ENCODE peak calls at places on chromosome 12, in five cellular contexts. E, F, B, H and Z are unnamed samples.

GRCh38 chr12:77325505-77325904 is 260.1 kb upstream of the E2F7 start:
- DNase-seq in E (no peak), F (no peak), B (no peak), H (peak), Z (peak)

GRCh38 chr12:6268484-6269157 is 41.9 kb upstream of the PLEKHG6 start:
- DNase-seq in E (no peak), F (peak), B (no peak), H (no peak), Z (no peak)

GRCh38 chr12:132724506-132725220 is 14.0 kb downstream of the PGAM5 start:
- DNase-seq in E (no peak), F (no peak), B (no peak), H (no peak), Z (no peak)

GRCh38 chr12:122793685-122794106 is 19.3 kb downstream of the CCDC62 start:
- DNase-seq in E (peak), F (peak), B (peak), H (peak), Z (peak)

GRCh38 chr12:53055471-53056266 is 5.8 kb downstream of the TNS2 start:
- DNase-seq in E (no peak), F (no peak), B (no peak), H (no peak), Z (no peak)

GRCh38 chr12:128069359-128069997 is 197.5 kb upstream of the TMEM132C start:
- DNase-seq in E (peak), F (peak), B (peak), H (peak), Z (peak)

GRCh38 chr12:116381744-116382455 is 104.4 kb upstream of the MED13L start:
- DNase-seq in E (no peak), F (peak), B (peak), H (peak), Z (peak)

GRCh38 chr12:130583800-130584199 is 132.3 kb downstream of the RIMBP2 start:
- DNase-seq in E (no peak), F (no peak), B (no peak), H (no peak), Z (no peak)

GRCh38 chr12:131049002-131049401 is 95.3 kb downstream of the ADGRD1 start:
- DNase-seq in E (no peak), F (no peak), B (no peak), H (no peak), Z (no peak)

GRCh38 chr12:70186436-70186835 is 56.8 kb upstream of the CNOT2 start:
- DNase-seq in E (no peak), F (no peak), B (no peak), H (no peak), Z (no peak)

GRCh38 chr12:32179011-32179395 is 72.4 kb downstream of the BICD1 start:
- DNase-seq in E (no peak), F (no peak), B (no peak), H (no peak), Z (no peak)

GRCh38 chr12:52203126-52203921 is 11.5 kb upstream of the KRT80 start:
- DNase-seq in E (peak), F (peak), B (no peak), H (peak), Z (no peak)

GRCh38 chr12:42698213-42698612 is 108.7 kb upstream of the PRICKLE1 start:
- DNase-seq in E (no peak), F (peak), B (peak), H (no peak), Z (no peak)

GRCh38 chr12:112261559-112261958 is 120.7 kb downstream of the HECTD4 start:
- DNase-seq in E (peak), F (no peak), B (no peak), H (no peak), Z (peak)
- TF ChIP-seq CTCF in E (peak), F (peak), B (peak), H (no peak), Z (peak)

DNA sequence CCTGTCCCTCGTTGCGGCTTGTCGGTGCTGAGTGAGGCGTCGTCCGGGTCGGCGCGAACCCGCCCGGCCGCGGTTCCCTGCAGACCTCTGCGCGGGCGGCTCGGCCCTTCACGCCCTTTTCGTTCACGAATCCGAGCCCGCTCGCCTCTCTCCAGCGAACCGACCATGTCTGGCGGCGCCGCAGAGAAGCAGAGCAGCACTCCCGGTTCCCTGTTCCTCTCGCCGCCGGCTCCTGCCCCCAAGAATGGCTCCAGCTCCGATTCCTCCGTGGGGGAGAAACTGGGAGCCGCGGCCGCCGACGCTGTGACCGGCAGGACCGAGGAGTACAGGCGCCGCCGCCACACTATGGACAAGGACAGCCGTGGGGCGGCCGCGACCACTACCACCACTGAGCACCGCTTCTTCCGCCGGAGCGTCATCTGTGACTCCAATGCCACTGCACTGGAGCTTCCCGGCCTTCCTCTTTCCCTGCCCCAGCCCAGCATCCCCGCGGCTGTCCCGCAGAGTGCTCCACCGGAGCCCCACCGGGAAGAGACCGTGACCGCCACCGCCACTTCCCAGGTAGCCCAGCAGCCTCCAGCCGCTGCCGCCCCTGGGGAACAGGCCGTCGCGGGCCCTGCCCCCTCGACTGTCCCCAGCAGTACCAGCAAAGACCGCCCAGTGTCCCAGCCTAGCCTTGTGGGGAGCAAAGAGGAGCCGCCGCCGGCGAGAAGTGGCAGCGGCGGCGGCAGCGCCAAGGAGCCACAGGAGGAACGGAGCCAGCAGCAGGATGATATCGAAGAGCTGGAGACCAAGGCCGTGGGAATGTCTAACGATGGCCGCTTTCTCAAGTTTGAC is 1.2 kb downstream of the WNK1 start:
- DNase-seq in E (peak), F (peak), B (no peak), H (peak), Z (peak)
- TF ChIP-seq CTCF in E (no peak), F (no peak), B (peak), H (no peak), Z (no peak)

GRCh38 chr12:43728117-43728516 is 30.5 kb downstream of the PUS7L start:
- DNase-seq in E (no peak), F (peak), B (no peak), H (no peak), Z (no peak)
- TF ChIP-seq CTCF in E (peak), F (peak), B (no peak), H (peak), Z (peak)

GRCh38 chr12:119225454-119225853 is 46.7 kb downstream of the HSPB8 start:
- DNase-seq in E (no peak), F (no peak), B (no peak), H (no peak), Z (no peak)
- TF ChIP-seq CTCF in E (no peak), F (no peak), B (no peak), H (no peak), Z (no peak)

GRCh38 chr12:98592825-98593322 is 612 bp upstream of the SLC25A3 start:
- DNase-seq in E (peak), F (no peak), B (no peak), H (no peak), Z (no peak)

GRCh38 chr12:98594050-98594853 is 766 bp downstream of the SLC25A3 start:
- DNase-seq in E (peak), F (peak), B (no peak), H (peak), Z (peak)

GRCh38 chr12:98593351-98594049 is at the start of gene SLC25A3:
- DNase-seq in E (peak), F (peak), B (peak), H (peak), Z (peak)

GRCh38 chr12:98587084-98587483 is 6.4 kb upstream of the SLC25A3 start:
- DNase-seq in E (no peak), F (no peak), B (no peak), H (no peak), Z (no peak)

GRCh38 chr12:98591209-98591608 is 2.3 kb upstream of the SLC25A3 start:
- DNase-seq in E (peak), F (no peak), B (no peak), H (no peak), Z (no peak)
- TF ChIP-seq CTCF in E (peak), F (no peak), B (no peak), H (no peak), Z (no peak)

GRCh38 chr12:113889076-113889475 is 77.0 kb downstream of the RBM19 start:
- DNase-seq in E (no peak), F (peak), B (peak), H (no peak), Z (no peak)
- TF ChIP-seq CTCF in E (peak), F (no peak), B (peak), H (no peak), Z (no peak)

DNA sequence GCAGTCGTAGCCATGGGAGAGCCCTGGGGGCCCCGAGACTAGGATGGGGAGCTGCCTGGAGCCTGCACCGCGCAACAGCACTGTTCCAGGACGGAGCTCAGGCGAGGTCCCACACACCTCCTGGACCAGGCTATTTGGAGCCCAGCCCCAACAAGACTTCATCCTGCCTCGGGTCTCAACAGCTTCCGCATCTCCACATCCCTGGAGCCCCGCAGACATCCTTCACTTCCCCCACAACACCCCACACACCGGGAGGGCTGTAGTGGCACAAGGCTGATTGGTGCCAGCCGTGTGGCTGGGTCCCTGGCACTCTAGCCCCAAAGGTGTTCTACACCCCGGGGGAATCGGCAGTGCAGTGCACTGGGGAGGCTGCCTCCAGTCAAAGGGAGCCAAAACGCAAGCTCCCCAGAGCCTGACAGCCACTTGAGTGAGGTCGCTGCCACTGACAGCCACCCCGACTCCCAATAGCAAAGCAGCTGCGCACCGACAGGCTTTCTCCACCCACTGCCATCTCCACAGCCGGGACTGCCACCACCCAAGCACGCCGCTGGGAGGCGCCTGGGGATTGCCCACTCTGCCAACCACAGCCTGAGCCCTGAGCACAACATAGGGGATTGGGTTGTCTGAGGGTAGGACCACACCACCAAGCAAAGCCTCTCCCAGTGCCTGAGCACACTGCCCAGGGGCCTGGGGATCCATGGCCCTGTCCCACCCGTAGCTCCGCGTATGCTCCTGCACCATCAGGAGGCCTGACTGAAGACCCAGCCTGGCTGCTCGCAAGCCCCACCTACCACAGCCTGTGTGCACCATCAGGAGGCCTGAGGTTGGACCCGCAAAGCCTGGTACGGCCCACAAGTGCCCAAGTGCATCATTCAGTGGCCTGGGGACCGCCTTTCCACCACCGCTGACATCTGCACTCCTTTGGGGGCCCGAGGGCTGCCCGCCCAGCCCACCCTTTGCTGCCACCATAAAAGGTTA is 13.2 kb upstream of the KLRF1 start:
- DNase-seq in E (peak), F (peak), B (no peak), H (peak), Z (peak)
- TF ChIP-seq CTCF in E (peak), F (peak), B (peak), H (peak), Z (peak)

GRCh38 chr12:26212988-26213387 is 17.6 kb downstream of the SSPN start:
- DNase-seq in E (no peak), F (no peak), B (no peak), H (no peak), Z (no peak)
- TF ChIP-seq CTCF in E (no peak), F (no peak), B (no peak), H (no peak), Z (no peak)

GRCh38 chr12:65878540-65878939 is 54.3 kb downstream of the HMGA2 start:
- DNase-seq in E (no peak), F (peak), B (no peak), H (no peak), Z (no peak)
- TF ChIP-seq CTCF in E (peak), F (peak), B (peak), H (no peak), Z (no peak)

GRCh38 chr12:108519558-108519957 is 4.5 kb downstream of the FICD start:
- DNase-seq in E (peak), F (no peak), B (no peak), H (no peak), Z (no peak)
- TF ChIP-seq CTCF in E (peak), F (no peak), B (no peak), H (no peak), Z (no peak)